ENCODE peak calls at places on chromosomes 13 and 19, in seven cellular contexts. One of them, this sample, is unnamed.
A peak's percentile ranks its signal among the peaks of the same experiment; 100 is the strongest.

GRCh38 chr19:15701757-15702589 is 25.9 kb upstream of the OR10H2 start:
- DNase-seq in K562: no peak
- DNase-seq in SK-N-SH: no peak
- DNase-seq in H1: no peak
- DNase-seq in GM12878: no peak
- DNase-seq in GM12891: no peak
- DNase-seq in HepG2: peak; percentile 76
- DNase-seq in this sample: no peak

GRCh38 chr19:3265432-3265831 is 41.0 kb downstream of the CELF5 start:
- DNase-seq in K562: no peak
- DNase-seq in SK-N-SH: no peak
- DNase-seq in H1: no peak
- DNase-seq in GM12878: no peak
- DNase-seq in GM12891: no peak
- DNase-seq in HepG2: no peak
- DNase-seq in this sample: no peak

GRCh38 chr19:33434886-33435705 is 61.6 kb downstream of the CEBPG start:
- DNase-seq in K562: no peak
- DNase-seq in SK-N-SH: peak; percentile 90
- DNase-seq in H1: no peak
- DNase-seq in GM12878: no peak
- DNase-seq in GM12891: no peak
- DNase-seq in HepG2: no peak
- DNase-seq in this sample: no peak

GRCh38 chr13:24008679-24009078 is 111.4 kb upstream of the C1QTNF9B start:
- DNase-seq in K562: no peak
- DNase-seq in SK-N-SH: no peak
- DNase-seq in H1: no peak
- DNase-seq in GM12878: no peak
- DNase-seq in GM12891: no peak
- DNase-seq in HepG2: no peak
- DNase-seq in this sample: no peak

GRCh38 chr13:100825551-100825950 is 151.0 kb upstream of the TMTC4 start:
- DNase-seq in K562: no peak
- DNase-seq in SK-N-SH: no peak
- DNase-seq in H1: no peak
- DNase-seq in GM12878: no peak
- DNase-seq in GM12891: no peak
- DNase-seq in HepG2: no peak
- DNase-seq in this sample: no peak

GRCh38 chr19:6590458-6591319 is at the start of gene CD70:
- DNase-seq in K562: no peak
- DNase-seq in SK-N-SH: no peak
- DNase-seq in H1: no peak
- DNase-seq in GM12878: peak; percentile 88
- DNase-seq in GM12891: peak; percentile 62
- DNase-seq in HepG2: no peak
- DNase-seq in this sample: peak; percentile 50

GRCh38 chr13:113837554-113838355 is 26.1 kb downstream of the GAS6 start:
- DNase-seq in K562: peak; percentile 52
- DNase-seq in SK-N-SH: peak; percentile 84
- DNase-seq in H1: no peak
- DNase-seq in GM12878: no peak
- DNase-seq in GM12891: no peak
- DNase-seq in HepG2: peak; percentile 55
- DNase-seq in this sample: no peak

GRCh38 chr19:32407004-32407992 is 1.7 kb downstream of the DPY19L3 start:
- DNase-seq in K562: peak; percentile 54
- DNase-seq in SK-N-SH: peak; percentile 36
- DNase-seq in H1: no peak
- DNase-seq in GM12878: no peak
- DNase-seq in GM12891: no peak
- DNase-seq in HepG2: peak; percentile 16
- DNase-seq in this sample: no peak

GRCh38 chr19:54418030-54418929 is 3.0 kb downstream of the TTYH1 start:
- DNase-seq in K562: peak; percentile 13
- DNase-seq in SK-N-SH: no peak
- DNase-seq in H1: no peak
- DNase-seq in GM12878: no peak
- DNase-seq in GM12891: no peak
- DNase-seq in HepG2: peak; percentile 50
- DNase-seq in this sample: no peak

GRCh38 chr13:24625870-24626419 is 54.3 kb upstream of the ATP12A start:
- DNase-seq in K562: no peak
- DNase-seq in SK-N-SH: no peak
- DNase-seq in H1: no peak
- DNase-seq in GM12878: no peak
- DNase-seq in GM12891: peak; percentile 40
- DNase-seq in HepG2: no peak
- DNase-seq in this sample: no peak

GRCh38 chr13:71499944-71500514 is 367.0 kb downstream of the DACH1 start:
- DNase-seq in K562: no peak
- DNase-seq in SK-N-SH: no peak
- DNase-seq in H1: no peak
- DNase-seq in GM12878: no peak
- DNase-seq in GM12891: no peak
- DNase-seq in HepG2: no peak
- DNase-seq in this sample: no peak

GRCh38 chr19:5718579-5719273 is 1.2 kb downstream of the LONP1 start:
- DNase-seq in K562: peak; percentile 41
- DNase-seq in SK-N-SH: no peak
- DNase-seq in H1: no peak
- DNase-seq in GM12878: peak; percentile 5
- DNase-seq in GM12891: peak; percentile 30
- DNase-seq in HepG2: peak; percentile 27
- DNase-seq in this sample: peak; percentile 29

GRCh38 chr13:36819811-36820140 is 754 bp downstream of the RFXAP start:
- DNase-seq in K562: peak; percentile 9
- DNase-seq in SK-N-SH: no peak
- DNase-seq in H1: no peak
- DNase-seq in GM12878: no peak
- DNase-seq in GM12891: peak; percentile 6
- DNase-seq in HepG2: no peak
- DNase-seq in this sample: peak; percentile 6

DNA sequence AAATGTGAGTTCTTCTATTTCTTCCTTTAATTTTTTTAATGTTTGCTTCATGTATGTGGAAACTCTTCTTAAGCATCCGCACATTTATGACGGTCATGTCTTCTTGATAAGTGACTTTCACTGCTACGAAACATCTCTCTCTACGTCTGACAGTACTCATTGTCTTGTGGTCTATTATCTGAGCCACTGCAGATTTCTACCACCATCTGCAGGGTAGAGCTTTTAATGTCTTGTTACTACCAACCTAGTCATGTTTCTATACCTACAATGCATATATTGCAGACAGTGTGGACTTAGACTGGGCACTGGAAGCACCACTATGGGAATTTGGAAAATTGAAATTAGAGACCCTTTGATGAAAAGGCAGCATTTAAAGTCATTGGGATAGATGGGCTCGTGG is 75.4 kb upstream of the ARHGEF7 start:
- DNase-seq in K562: no peak
- DNase-seq in SK-N-SH: no peak
- DNase-seq in H1: no peak
- DNase-seq in GM12878: no peak
- DNase-seq in GM12891: no peak
- DNase-seq in HepG2: no peak
- DNase-seq in this sample: no peak
- TF ChIP-seq TAF1 in K562: no peak
- TF ChIP-seq TAF1 in SK-N-SH: no peak
- TF ChIP-seq TAF1 in H1: no peak
- TF ChIP-seq TAF1 in GM12878: no peak
- TF ChIP-seq TAF1 in GM12891: no peak
- TF ChIP-seq TAF1 in HepG2: no peak
- TF ChIP-seq TAF1 in this sample: no peak

GRCh38 chr13:30880756-30881155 is 25.3 kb upstream of the MEDAG start:
- DNase-seq in K562: no peak
- DNase-seq in SK-N-SH: no peak
- DNase-seq in H1: no peak
- DNase-seq in GM12878: no peak
- DNase-seq in GM12891: no peak
- DNase-seq in HepG2: peak; percentile 37
- DNase-seq in this sample: no peak
- TF ChIP-seq POLR2AphosphoS5 in K562: no peak
- TF ChIP-seq POLR2AphosphoS5 in SK-N-SH: no peak
- TF ChIP-seq POLR2AphosphoS5 in H1: no peak
- TF ChIP-seq POLR2AphosphoS5 in GM12878: no peak
- TF ChIP-seq POLR2AphosphoS5 in GM12891: no peak
- TF ChIP-seq POLR2AphosphoS5 in HepG2: no peak
- TF ChIP-seq POLR2AphosphoS5 in this sample: no peak

GRCh38 chr13:33561627-33562026 is 256.3 kb upstream of the RFC3 start:
- DNase-seq in K562: no peak
- DNase-seq in SK-N-SH: no peak
- DNase-seq in H1: no peak
- DNase-seq in GM12878: no peak
- DNase-seq in GM12891: no peak
- DNase-seq in HepG2: no peak
- DNase-seq in this sample: no peak
- TF ChIP-seq TAF1 in K562: no peak
- TF ChIP-seq TAF1 in SK-N-SH: no peak
- TF ChIP-seq TAF1 in H1: no peak
- TF ChIP-seq TAF1 in GM12878: no peak
- TF ChIP-seq TAF1 in GM12891: no peak
- TF ChIP-seq TAF1 in HepG2: no peak
- TF ChIP-seq TAF1 in this sample: no peak

GRCh38 chr19:34482380-34483250 is 1.1 kb downstream of the WTIP start:
- DNase-seq in K562: no peak
- DNase-seq in SK-N-SH: peak; percentile 70
- DNase-seq in H1: no peak
- DNase-seq in GM12878: no peak
- DNase-seq in GM12891: no peak
- DNase-seq in HepG2: no peak
- DNase-seq in this sample: no peak
- TF ChIP-seq POLR2AphosphoS5 in K562: no peak
- TF ChIP-seq POLR2AphosphoS5 in SK-N-SH: no peak
- TF ChIP-seq POLR2AphosphoS5 in H1: no peak
- TF ChIP-seq POLR2AphosphoS5 in GM12878: no peak
- TF ChIP-seq POLR2AphosphoS5 in GM12891: no peak
- TF ChIP-seq POLR2AphosphoS5 in HepG2: no peak
- TF ChIP-seq POLR2AphosphoS5 in this sample: no peak

This sample was measured in GM12892.